ENCODE peak calls at places on chromosomes 5 and 9, in five cellular contexts. One of them, this sample, is unnamed.

GRCh38 chr5:141850183-141850768 is 27.9 kb downstream of the PCDH1 start:
- DNase-seq in PC-3: peak; percentile 16
- DNase-seq in SK-N-SH: peak; percentile 83
- DNase-seq in MM.1S: no peak
- DNase-seq in AG09309: no peak
- DNase-seq in this sample: no peak

GRCh38 chr5:54159837-54160215 is 150.5 kb downstream of the ARL15 start:
- DNase-seq in PC-3: no peak
- DNase-seq in AG09309: no peak
- DNase-seq in MM.1S: no peak
- DNase-seq in SK-N-SH: no peak
- DNase-seq in this sample: no peak

GRCh38 chr9:104986096-104986495 is 58.1 kb upstream of the ABCA1 start:
- DNase-seq in PC-3: no peak
- DNase-seq in SK-N-SH: no peak
- DNase-seq in MM.1S: no peak
- DNase-seq in AG09309: no peak
- DNase-seq in this sample: no peak

GRCh38 chr9:136330406-136330990 is 3.2 kb downstream of the GPSM1 start:
- DNase-seq in MM.1S: no peak
- DNase-seq in SK-N-SH: no peak
- DNase-seq in PC-3: no peak
- DNase-seq in AG09309: no peak
- DNase-seq in this sample: no peak

GRCh38 chr5:14595189-14595588 is 13.6 kb downstream of the OTULINL start:
- DNase-seq in SK-N-SH: peak; percentile 80
- DNase-seq in PC-3: no peak
- DNase-seq in MM.1S: peak; percentile 88
- DNase-seq in AG09309: no peak
- DNase-seq in this sample: no peak

GRCh38 chr9:136482046-136482792 is 621 bp downstream of the SEC16A start:
- DNase-seq in SK-N-SH: peak; percentile 75
- DNase-seq in AG09309: no peak
- DNase-seq in PC-3: peak; percentile 9
- DNase-seq in MM.1S: peak; percentile 33
- DNase-seq in this sample: peak; percentile 41

GRCh38 chr9:749712-750111 is 91.8 kb upstream of the DMRT1 start:
- DNase-seq in PC-3: no peak
- DNase-seq in MM.1S: peak; percentile 49
- DNase-seq in SK-N-SH: no peak
- DNase-seq in AG09309: no peak
- DNase-seq in this sample: no peak

GRCh38 chr5:130400091-130400490 is 495.8 kb downstream of the CHSY3 start:
- DNase-seq in MM.1S: no peak
- DNase-seq in SK-N-SH: no peak
- DNase-seq in PC-3: peak; percentile 88
- DNase-seq in AG09309: peak; percentile 16
- DNase-seq in this sample: peak; percentile 53

GRCh38 chr5:141223112-141223783 is at the start of gene PCDHB14:
- DNase-seq in AG09309: peak; percentile 16
- DNase-seq in SK-N-SH: peak; percentile 78
- DNase-seq in MM.1S: peak; percentile 75
- DNase-seq in PC-3: peak; percentile 43
- DNase-seq in this sample: peak; percentile 25

GRCh38 chr9:76613980-76614379 is 150.3 kb upstream of the PCA3 start:
- DNase-seq in SK-N-SH: no peak
- DNase-seq in AG09309: no peak
- DNase-seq in MM.1S: no peak
- DNase-seq in PC-3: no peak
- DNase-seq in this sample: no peak

GRCh38 chr5:107154598-107154997 is 516.1 kb downstream of the EFNA5 start:
- DNase-seq in SK-N-SH: no peak
- DNase-seq in AG09309: no peak
- DNase-seq in PC-3: no peak
- DNase-seq in MM.1S: no peak
- DNase-seq in this sample: no peak

GRCh38 chr9:38062498-38063362 is 6.3 kb downstream of the SHB start:
- DNase-seq in MM.1S: no peak
- DNase-seq in SK-N-SH: no peak
- DNase-seq in AG09309: no peak
- DNase-seq in PC-3: peak; percentile 58
- DNase-seq in this sample: peak; percentile 53

GRCh38 chr9:34272146-34272545 is 56.9 kb downstream of the KIF24 start:
- DNase-seq in SK-N-SH: no peak
- DNase-seq in PC-3: peak; percentile 63
- DNase-seq in MM.1S: no peak
- DNase-seq in AG09309: no peak
- DNase-seq in this sample: peak; percentile 60

GRCh38 chr9:104586496-104587180 is 12.6 kb downstream of the OR13C5 start:
- DNase-seq in PC-3: no peak
- DNase-seq in SK-N-SH: no peak
- DNase-seq in MM.1S: no peak
- DNase-seq in AG09309: peak; percentile 14
- DNase-seq in this sample: no peak

GRCh38 chr9:37542895-37543294 is 33.3 kb downstream of the FBXO10 start:
- DNase-seq in PC-3: peak; percentile 28
- DNase-seq in AG09309: no peak
- DNase-seq in MM.1S: peak; percentile 11
- DNase-seq in SK-N-SH: no peak
- DNase-seq in this sample: peak; percentile 75

GRCh38 chr5:68446487-68446894 is 230.9 kb downstream of the PIK3R1 start:
- DNase-seq in SK-N-SH: no peak
- DNase-seq in PC-3: no peak
- DNase-seq in MM.1S: no peak
- DNase-seq in AG09309: no peak
- DNase-seq in this sample: no peak

GRCh38 chr5:138305797-138306196 is 25.8 kb downstream of the CDC25C start:
- DNase-seq in PC-3: no peak
- DNase-seq in AG09309: no peak
- DNase-seq in MM.1S: no peak
- DNase-seq in SK-N-SH: no peak
- DNase-seq in this sample: peak; percentile 80

GRCh38 chr5:8329773-8330172 is 460.8 kb downstream of the MTRR start:
- DNase-seq in AG09309: no peak
- DNase-seq in SK-N-SH: no peak
- DNase-seq in PC-3: peak; percentile 98
- DNase-seq in MM.1S: no peak
- DNase-seq in this sample: peak; percentile 14

GRCh38 chr9:88400021-88400420 is 11.8 kb downstream of the SPIN1 start:
- DNase-seq in PC-3: peak; percentile 67
- DNase-seq in AG09309: no peak
- DNase-seq in MM.1S: no peak
- DNase-seq in SK-N-SH: no peak
- DNase-seq in this sample: peak; percentile 64

GRCh38 chr5:126198509-126198908 is 224.7 kb upstream of the GRAMD2B start:
- DNase-seq in MM.1S: no peak
- DNase-seq in AG09309: no peak
- DNase-seq in PC-3: no peak
- DNase-seq in SK-N-SH: no peak
- DNase-seq in this sample: no peak

GRCh38 chr5:8458038-8458383 is 589.1 kb downstream of the MTRR start:
- DNase-seq in AG09309: no peak
- DNase-seq in MM.1S: no peak
- DNase-seq in PC-3: no peak
- DNase-seq in SK-N-SH: no peak
- DNase-seq in this sample: peak; percentile 53

GRCh38 chr5:158641016-158641415 is 458.7 kb downstream of the EBF1 start:
- DNase-seq in MM.1S: no peak
- DNase-seq in SK-N-SH: no peak
- DNase-seq in PC-3: no peak
- DNase-seq in AG09309: no peak
- DNase-seq in this sample: no peak

GRCh38 chr9:109977521-109977920 is 197.5 kb downstream of the PALM2AKAP2 start:
- DNase-seq in PC-3: no peak
- DNase-seq in MM.1S: no peak
- DNase-seq in AG09309: no peak
- DNase-seq in SK-N-SH: no peak
- DNase-seq in this sample: no peak

GRCh38 chr9:134514503-134514902 is 127.1 kb upstream of the COL5A1 start:
- DNase-seq in AG09309: no peak
- DNase-seq in MM.1S: no peak
- DNase-seq in SK-N-SH: no peak
- DNase-seq in PC-3: no peak
- DNase-seq in this sample: no peak

GRCh38 chr5:82440041-82440440 is 161.9 kb upstream of the RPS23 start:
- DNase-seq in PC-3: no peak
- DNase-seq in SK-N-SH: no peak
- DNase-seq in AG09309: no peak
- DNase-seq in MM.1S: no peak
- DNase-seq in this sample: no peak

DNA sequence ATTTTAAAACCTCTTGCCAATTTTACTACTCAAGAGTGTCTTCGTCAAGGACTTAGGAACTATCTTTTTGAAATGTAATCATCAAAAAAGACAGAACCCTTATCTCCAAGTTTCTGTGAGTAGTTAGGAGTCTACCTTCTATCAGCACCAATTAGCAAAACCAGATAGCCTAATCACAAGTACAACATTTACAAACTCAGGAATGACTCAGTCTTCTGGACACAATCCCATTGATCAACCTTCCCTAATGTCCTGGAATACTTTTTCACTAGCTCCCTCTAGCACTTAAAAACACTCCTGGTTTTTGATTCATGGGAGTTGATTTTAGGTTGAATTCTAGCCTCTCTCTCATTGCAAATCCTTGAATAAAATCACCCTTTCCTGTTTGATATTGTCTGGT is 680.7 kb downstream of the PRR16 start:
- DNase-seq in MM.1S: no peak
- DNase-seq in AG09309: peak; percentile 5
- DNase-seq in PC-3: peak; percentile 51
- DNase-seq in SK-N-SH: no peak
- DNase-seq in this sample: peak; percentile 53
- TF ChIP-seq CTCF in MM.1S: no peak
- TF ChIP-seq CTCF in AG09309: no peak
- TF ChIP-seq CTCF in PC-3: peak; percentile 29
- TF ChIP-seq CTCF in SK-N-SH: peak; percentile 24
- TF ChIP-seq CTCF in this sample: peak; percentile 10

GRCh38 chr9:35696520-35697215 is 6.9 kb upstream of the TPM2 start:
- DNase-seq in PC-3: peak; percentile 49
- DNase-seq in MM.1S: peak; percentile 51
- DNase-seq in AG09309: no peak
- DNase-seq in SK-N-SH: peak; percentile 85
- DNase-seq in this sample: peak; percentile 60
- TF ChIP-seq CTCF in PC-3: peak; percentile 73
- TF ChIP-seq CTCF in MM.1S: peak; percentile 92
- TF ChIP-seq CTCF in AG09309: peak; percentile 89
- TF ChIP-seq CTCF in SK-N-SH: peak; percentile 86
- TF ChIP-seq CTCF in this sample: peak; percentile 96

DNA sequence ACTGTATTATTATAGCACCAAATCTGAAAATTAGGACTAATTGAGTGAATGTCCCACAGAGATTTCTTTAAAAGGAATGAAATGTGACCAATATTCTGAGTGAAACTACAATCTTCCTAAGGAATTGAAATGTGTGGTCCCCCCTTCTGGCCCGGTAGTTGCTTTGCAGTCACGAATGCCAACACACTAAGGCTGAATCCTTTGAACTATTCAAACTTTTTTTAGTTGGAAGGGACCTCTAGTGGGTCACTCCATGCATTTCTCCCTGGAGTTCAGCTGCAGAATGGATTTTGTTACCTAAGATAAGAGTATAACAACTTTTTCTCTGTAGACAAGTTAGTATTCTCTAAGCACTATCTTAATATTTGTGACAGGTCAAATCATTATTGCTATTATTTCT is 2.8 kb downstream of the CDH6 start:
- DNase-seq in MM.1S: no peak
- DNase-seq in PC-3: peak; percentile 52
- DNase-seq in SK-N-SH: no peak
- DNase-seq in AG09309: no peak
- DNase-seq in this sample: no peak
- TF ChIP-seq CTCF in MM.1S: no peak
- TF ChIP-seq CTCF in PC-3: peak; percentile 55
- TF ChIP-seq CTCF in SK-N-SH: no peak
- TF ChIP-seq CTCF in AG09309: no peak
- TF ChIP-seq CTCF in this sample: no peak

DNA sequence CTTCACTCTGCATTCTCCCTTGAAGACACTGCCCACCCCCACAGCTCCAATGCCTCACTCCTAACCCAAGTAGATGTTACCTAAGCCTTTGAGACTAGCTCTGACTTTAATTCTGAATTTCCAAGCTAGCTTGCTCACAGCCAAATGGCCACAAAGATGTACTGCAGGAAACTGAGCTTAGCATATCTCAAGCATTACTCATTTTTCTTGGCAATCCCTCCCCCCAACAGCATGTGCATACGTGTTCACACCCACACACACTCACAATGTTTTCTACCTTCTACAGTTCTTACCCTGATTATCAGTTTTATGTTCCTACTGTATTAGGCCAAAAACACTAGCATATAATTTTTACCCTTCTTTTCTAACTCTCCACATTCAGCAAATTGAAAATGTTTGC is 13.7 kb upstream of the GRIA1 start:
- DNase-seq in PC-3: peak; percentile 55
- DNase-seq in MM.1S: no peak
- DNase-seq in SK-N-SH: no peak
- DNase-seq in AG09309: peak; percentile 56
- DNase-seq in this sample: peak; percentile 93
- TF ChIP-seq CTCF in PC-3: no peak
- TF ChIP-seq CTCF in MM.1S: no peak
- TF ChIP-seq CTCF in SK-N-SH: peak; percentile 28
- TF ChIP-seq CTCF in AG09309: peak; percentile 22
- TF ChIP-seq CTCF in this sample: peak; percentile 64

GRCh38 chr9:81086421-81086820 is 602.9 kb downstream of the TLE1 start:
- DNase-seq in AG09309: no peak
- DNase-seq in SK-N-SH: no peak
- DNase-seq in PC-3: no peak
- DNase-seq in MM.1S: no peak
- DNase-seq in this sample: no peak
- TF ChIP-seq CTCF in AG09309: no peak
- TF ChIP-seq CTCF in SK-N-SH: no peak
- TF ChIP-seq CTCF in PC-3: no peak
- TF ChIP-seq CTCF in MM.1S: no peak
- TF ChIP-seq CTCF in this sample: no peak

GRCh38 chr5:147782053-147783028 is at the start of gene JAKMIP2:
- DNase-seq in SK-N-SH: peak; percentile 88
- DNase-seq in PC-3: peak; percentile 10
- DNase-seq in AG09309: no peak
- DNase-seq in MM.1S: peak; percentile 97
- DNase-seq in this sample: peak; percentile 7
- TF ChIP-seq CTCF in SK-N-SH: peak; percentile 22
- TF ChIP-seq CTCF in PC-3: no peak
- TF ChIP-seq CTCF in AG09309: no peak
- TF ChIP-seq CTCF in MM.1S: no peak
- TF ChIP-seq CTCF in this sample: no peak

GRCh38 chr5:113295111-113295539 is 139.7 kb downstream of the TSSK1B start:
- DNase-seq in MM.1S: no peak
- DNase-seq in PC-3: peak; percentile 18
- DNase-seq in SK-N-SH: peak; percentile 24
- DNase-seq in AG09309: no peak
- DNase-seq in this sample: no peak

GRCh38 chr5:113293068-113293571 is 141.7 kb downstream of the TSSK1B start:
- DNase-seq in AG09309: no peak
- DNase-seq in MM.1S: peak; percentile 29
- DNase-seq in SK-N-SH: peak; percentile 44
- DNase-seq in PC-3: peak; percentile 15
- DNase-seq in this sample: peak; percentile 21

GRCh38 chr5:113293613-113294340 is 141.0 kb downstream of the TSSK1B start:
- DNase-seq in MM.1S: peak; percentile 42
- DNase-seq in AG09309: no peak
- DNase-seq in SK-N-SH: peak; percentile 51
- DNase-seq in PC-3: peak; percentile 15
- DNase-seq in this sample: peak; percentile 55

GRCh38 chr5:113292535-113292934 is 142.3 kb downstream of the TSSK1B start:
- DNase-seq in AG09309: no peak
- DNase-seq in PC-3: no peak
- DNase-seq in SK-N-SH: no peak
- DNase-seq in MM.1S: peak; percentile 29
- DNase-seq in this sample: no peak

GRCh38 chr5:113294341-113295110 is 140.3 kb downstream of the TSSK1B start:
- DNase-seq in SK-N-SH: peak; percentile 94
- DNase-seq in AG09309: peak; percentile 71
- DNase-seq in PC-3: peak; percentile 73
- DNase-seq in MM.1S: peak; percentile 90
- DNase-seq in this sample: peak; percentile 83
- TF ChIP-seq CTCF in SK-N-SH: peak; percentile 28
- TF ChIP-seq CTCF in AG09309: peak; percentile 27
- TF ChIP-seq CTCF in PC-3: peak; percentile 40
- TF ChIP-seq CTCF in MM.1S: no peak
- TF ChIP-seq CTCF in this sample: no peak